ENCODE peak calls at places on chromosomes 5 and 9, in eight cellular contexts. One of them, this sample, is unnamed. For H3K4me1 and H3K27me3, the result is how much of the 10 kb centered on the place peaks cover.

GRCh38 chr5:143713331-143714032 is 98.5 kb upstream of the HMHB1 start:
- DNase-seq in neuronal stem cell: no peak
- DNase-seq in psoas muscle: no peak
- DNase-seq in DND-41: no peak
- DNase-seq in aorta: no peak
- DNase-seq in colonic mucosa: no peak
- DNase-seq in pancreas: no peak
- DNase-seq in hepatocyte: no peak
- DNase-seq in this sample: no peak

GRCh38 chr5:2219149-2219776 is 336.5 kb upstream of the IRX4 start:
- DNase-seq in colonic mucosa: no peak
- DNase-seq in DND-41: no peak
- DNase-seq in pancreas: no peak
- DNase-seq in psoas muscle: no peak
- DNase-seq in hepatocyte: no peak
- DNase-seq in neuronal stem cell: no peak
- DNase-seq in aorta: no peak
- DNase-seq in this sample: no peak

GRCh38 chr9:117564839-117565238 is 139.4 kb upstream of the TLR4 start:
- DNase-seq in pancreas: no peak
- DNase-seq in psoas muscle: no peak
- DNase-seq in colonic mucosa: no peak
- DNase-seq in aorta: no peak
- DNase-seq in neuronal stem cell: no peak
- DNase-seq in DND-41: no peak
- DNase-seq in hepatocyte: no peak
- DNase-seq in this sample: no peak

GRCh38 chr9:100534401-100534800 is 43.5 kb upstream of the CAVIN4 start:
- DNase-seq in neuronal stem cell: no peak
- DNase-seq in pancreas: no peak
- DNase-seq in DND-41: no peak
- DNase-seq in aorta: no peak
- DNase-seq in hepatocyte: no peak
- DNase-seq in colonic mucosa: no peak
- DNase-seq in psoas muscle: no peak
- DNase-seq in this sample: no peak

GRCh38 chr5:62284946-62285891 is 20.8 kb upstream of the KIF2A start:
- DNase-seq in neuronal stem cell: no peak
- DNase-seq in aorta: no peak
- DNase-seq in DND-41: no peak
- DNase-seq in colonic mucosa: no peak
- DNase-seq in hepatocyte: no peak
- DNase-seq in pancreas: no peak
- DNase-seq in psoas muscle: no peak
- DNase-seq in this sample: no peak

GRCh38 chr9:99115947-99116543 is 11.1 kb downstream of the TGFBR1 start:
- DNase-seq in neuronal stem cell: no peak
- DNase-seq in hepatocyte: no peak
- DNase-seq in DND-41: no peak
- DNase-seq in aorta: no peak
- DNase-seq in psoas muscle: no peak
- DNase-seq in pancreas: no peak
- DNase-seq in colonic mucosa: no peak
- DNase-seq in this sample: no peak

GRCh38 chr5:123997354-123998215 is 485.6 kb downstream of the CSNK1G3 start:
- DNase-seq in DND-41: no peak
- DNase-seq in colonic mucosa: no peak
- DNase-seq in neuronal stem cell: peak
- DNase-seq in psoas muscle: no peak
- DNase-seq in hepatocyte: peak
- DNase-seq in aorta: no peak
- DNase-seq in pancreas: no peak
- DNase-seq in this sample: peak

GRCh38 chr5:135271533-135272310 is 127.3 kb downstream of the MACROH2A1 start:
- DNase-seq in neuronal stem cell: no peak
- DNase-seq in colonic mucosa: no peak
- DNase-seq in psoas muscle: no peak
- DNase-seq in pancreas: no peak
- DNase-seq in DND-41: no peak
- DNase-seq in aorta: no peak
- DNase-seq in hepatocyte: peak
- DNase-seq in this sample: no peak

GRCh38 chr5:102903074-102903871 is 148.2 kb downstream of the PAM start:
- DNase-seq in hepatocyte: no peak
- DNase-seq in aorta: no peak
- DNase-seq in pancreas: no peak
- DNase-seq in psoas muscle: no peak
- DNase-seq in neuronal stem cell: no peak
- DNase-seq in colonic mucosa: no peak
- DNase-seq in DND-41: no peak
- DNase-seq in this sample: no peak

GRCh38 chr5:8577792-8578191 is 708.8 kb downstream of the MTRR start:
- DNase-seq in DND-41: no peak
- DNase-seq in pancreas: no peak
- DNase-seq in aorta: no peak
- DNase-seq in psoas muscle: no peak
- DNase-seq in neuronal stem cell: no peak
- DNase-seq in hepatocyte: no peak
- DNase-seq in colonic mucosa: no peak
- DNase-seq in this sample: no peak

GRCh38 chr5:17219006-17219422 is 1.6 kb downstream of the BASP1 start:
- DNase-seq in colonic mucosa: no peak
- DNase-seq in aorta: peak
- DNase-seq in DND-41: no peak
- DNase-seq in psoas muscle: no peak
- DNase-seq in hepatocyte: peak
- DNase-seq in neuronal stem cell: peak
- DNase-seq in pancreas: no peak
- DNase-seq in this sample: no peak

GRCh38 chr5:117863589-117864296 is 1124.6 kb downstream of the DTWD2 start:
- DNase-seq in colonic mucosa: no peak
- DNase-seq in aorta: no peak
- DNase-seq in pancreas: no peak
- DNase-seq in psoas muscle: no peak
- DNase-seq in neuronal stem cell: no peak
- DNase-seq in DND-41: no peak
- DNase-seq in hepatocyte: no peak
- DNase-seq in this sample: no peak

GRCh38 chr5:148751025-148751424 is 75.4 kb upstream of the ADRB2 start:
- DNase-seq in aorta: no peak
- DNase-seq in colonic mucosa: no peak
- DNase-seq in pancreas: no peak
- DNase-seq in psoas muscle: no peak
- DNase-seq in neuronal stem cell: no peak
- DNase-seq in hepatocyte: no peak
- DNase-seq in DND-41: no peak
- DNase-seq in this sample: no peak

GRCh38 chr9:7196467-7196866 is 438.7 kb downstream of the KDM4C start:
- DNase-seq in hepatocyte: no peak
- DNase-seq in neuronal stem cell: no peak
- DNase-seq in pancreas: no peak
- DNase-seq in DND-41: no peak
- DNase-seq in psoas muscle: no peak
- DNase-seq in aorta: no peak
- DNase-seq in colonic mucosa: no peak
- DNase-seq in this sample: no peak

GRCh38 chr5:170169996-170170395 is 62.8 kb upstream of the C5orf58 start:
- DNase-seq in pancreas: no peak
- DNase-seq in colonic mucosa: no peak
- DNase-seq in psoas muscle: no peak
- DNase-seq in neuronal stem cell: no peak
- DNase-seq in hepatocyte: no peak
- DNase-seq in DND-41: no peak
- DNase-seq in aorta: no peak
- DNase-seq in this sample: no peak

GRCh38 chr5:176401281-176402205 is 13.0 kb downstream of the HIGD2A start:
- DNase-seq in pancreas: no peak
- DNase-seq in psoas muscle: no peak
- DNase-seq in hepatocyte: no peak
- DNase-seq in DND-41: no peak
- DNase-seq in aorta: peak
- DNase-seq in neuronal stem cell: no peak
- DNase-seq in colonic mucosa: peak
- DNase-seq in this sample: no peak

GRCh38 chr5:312845-313244 is 8.7 kb upstream of the AHRR start:
- DNase-seq in psoas muscle: no peak
- DNase-seq in aorta: no peak
- DNase-seq in neuronal stem cell: no peak
- DNase-seq in colonic mucosa: no peak
- DNase-seq in pancreas: no peak
- DNase-seq in hepatocyte: no peak
- DNase-seq in DND-41: no peak
- DNase-seq in this sample: no peak

DNA sequence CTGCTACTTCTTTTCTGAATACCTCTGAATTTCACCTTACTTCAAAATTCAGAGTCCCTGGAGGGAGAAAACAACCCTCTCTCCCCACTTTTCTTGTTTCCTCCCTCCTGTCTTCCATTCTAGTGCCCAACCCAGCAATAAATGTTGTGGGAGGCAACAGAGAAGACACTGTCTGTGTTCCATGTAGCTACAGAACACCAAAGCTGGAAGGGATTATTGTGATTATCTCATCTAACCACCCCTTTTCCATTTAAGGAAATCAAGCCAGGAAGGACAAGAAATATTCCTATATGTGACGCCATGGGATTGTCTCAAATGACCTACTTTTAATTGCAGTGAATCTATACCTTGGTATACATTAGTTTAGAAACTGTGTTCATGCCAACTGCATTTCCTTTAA is 476.6 kb upstream of the TNC start:
- DNase-seq in pancreas: no peak
- DNase-seq in DND-41: no peak
- DNase-seq in colonic mucosa: no peak
- DNase-seq in hepatocyte: no peak
- DNase-seq in aorta: no peak
- DNase-seq in psoas muscle: no peak
- DNase-seq in neuronal stem cell: no peak
- DNase-seq in this sample: no peak
- H3K4me1 ChIP-seq in pancreas: under half
- H3K4me1 ChIP-seq in DND-41: under half
- H3K4me1 ChIP-seq in colonic mucosa: under half
- H3K4me1 ChIP-seq in hepatocyte: under half
- H3K4me1 ChIP-seq in aorta: under half
- H3K4me1 ChIP-seq in psoas muscle: under half
- H3K4me1 ChIP-seq in neuronal stem cell: under half
- H3K4me1 ChIP-seq in this sample: under half

GRCh38 chr9:131402738-131403492 is 9.0 kb downstream of the PRRC2B start:
- DNase-seq in pancreas: peak
- DNase-seq in colonic mucosa: peak
- DNase-seq in hepatocyte: peak
- DNase-seq in DND-41: no peak
- DNase-seq in aorta: peak
- DNase-seq in neuronal stem cell: no peak
- DNase-seq in psoas muscle: peak
- DNase-seq in this sample: no peak
- H3K4me3 ChIP-seq in pancreas: no peak
- H3K4me3 ChIP-seq in colonic mucosa: no peak
- H3K4me3 ChIP-seq in hepatocyte: no peak
- H3K4me3 ChIP-seq in DND-41: no peak
- H3K4me3 ChIP-seq in aorta: no peak
- H3K4me3 ChIP-seq in neuronal stem cell: peak
- H3K4me3 ChIP-seq in psoas muscle: peak
- H3K4me3 ChIP-seq in this sample: no peak

DNA sequence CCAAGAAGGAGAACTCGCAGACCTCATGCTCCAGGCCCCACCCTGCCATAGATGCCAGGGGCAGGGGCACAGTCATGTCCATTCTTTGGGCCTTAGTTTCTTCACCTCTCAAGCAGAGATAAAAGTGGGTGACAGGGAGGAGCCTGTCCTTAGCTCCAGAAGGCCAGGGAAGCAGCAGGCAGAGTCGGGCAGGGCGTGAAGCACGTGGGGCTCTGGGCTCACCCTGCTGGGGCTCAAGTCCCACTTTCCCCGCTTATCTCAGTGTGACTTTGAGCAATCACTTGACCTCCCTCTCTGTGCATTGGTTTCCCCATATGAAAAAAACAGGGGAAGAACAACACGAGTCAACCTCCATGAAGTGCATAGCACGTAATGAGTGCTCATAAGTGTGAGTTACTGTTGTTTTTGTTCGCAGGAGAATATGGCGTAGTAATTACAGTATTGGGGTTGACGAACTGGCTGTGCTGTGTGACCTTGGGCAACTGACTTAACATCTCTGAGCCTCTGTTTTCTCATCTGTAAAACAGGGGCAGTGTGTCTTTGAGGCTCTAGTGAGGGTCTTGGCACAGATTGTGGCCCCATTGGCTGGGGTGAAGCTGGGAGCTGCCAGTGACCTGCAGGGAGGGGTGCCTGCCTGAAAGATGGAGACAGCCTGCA is 39.9 kb upstream of the HAND1 start:
- DNase-seq in pancreas: no peak
- DNase-seq in aorta: no peak
- DNase-seq in hepatocyte: no peak
- DNase-seq in colonic mucosa: no peak
- DNase-seq in neuronal stem cell: no peak
- DNase-seq in psoas muscle: no peak
- DNase-seq in DND-41: no peak
- DNase-seq in this sample: no peak
- H3K27me3 ChIP-seq in pancreas: under half
- H3K27me3 ChIP-seq in aorta: under half
- H3K27me3 ChIP-seq in hepatocyte: under half
- H3K27me3 ChIP-seq in colonic mucosa: under half
- H3K27me3 ChIP-seq in neuronal stem cell: under half
- H3K27me3 ChIP-seq in psoas muscle: under half
- H3K27me3 ChIP-seq in DND-41: under half
- H3K27me3 ChIP-seq in this sample: under half

GRCh38 chr5:171533153-171533552 is 113.7 kb downstream of the FGF18 start:
- DNase-seq in hepatocyte: no peak
- DNase-seq in pancreas: no peak
- DNase-seq in colonic mucosa: no peak
- DNase-seq in psoas muscle: no peak
- DNase-seq in aorta: no peak
- DNase-seq in neuronal stem cell: no peak
- DNase-seq in DND-41: no peak
- DNase-seq in this sample: no peak

GRCh38 chr5:171537463-171537862 is 118.0 kb downstream of the FGF18 start:
- DNase-seq in neuronal stem cell: no peak
- DNase-seq in hepatocyte: no peak
- DNase-seq in DND-41: no peak
- DNase-seq in colonic mucosa: no peak
- DNase-seq in pancreas: no peak
- DNase-seq in psoas muscle: no peak
- DNase-seq in aorta: no peak
- DNase-seq in this sample: no peak

GRCh38 chr5:171537923-171538537 is 118.6 kb downstream of the FGF18 start:
- DNase-seq in psoas muscle: no peak
- DNase-seq in DND-41: no peak
- DNase-seq in aorta: no peak
- DNase-seq in hepatocyte: no peak
- DNase-seq in colonic mucosa: no peak
- DNase-seq in pancreas: no peak
- DNase-seq in neuronal stem cell: no peak
- DNase-seq in this sample: no peak

GRCh38 chr5:171534009-171534895 is 114.8 kb downstream of the FGF18 start:
- DNase-seq in pancreas: no peak
- DNase-seq in DND-41: no peak
- DNase-seq in psoas muscle: no peak
- DNase-seq in hepatocyte: no peak
- DNase-seq in aorta: no peak
- DNase-seq in colonic mucosa: no peak
- DNase-seq in neuronal stem cell: no peak
- DNase-seq in this sample: no peak

GRCh38 chr5:171535162-171535561 is 115.7 kb downstream of the FGF18 start:
- DNase-seq in DND-41: no peak
- DNase-seq in psoas muscle: no peak
- DNase-seq in hepatocyte: no peak
- DNase-seq in colonic mucosa: no peak
- DNase-seq in pancreas: no peak
- DNase-seq in aorta: no peak
- DNase-seq in neuronal stem cell: no peak
- DNase-seq in this sample: no peak
- H3K4me1 ChIP-seq in DND-41: under half
- H3K4me1 ChIP-seq in psoas muscle: under half
- H3K4me1 ChIP-seq in hepatocyte: under half
- H3K4me1 ChIP-seq in colonic mucosa: under half
- H3K4me1 ChIP-seq in pancreas: under half
- H3K4me1 ChIP-seq in aorta: under half
- H3K4me1 ChIP-seq in neuronal stem cell: under half
- H3K4me1 ChIP-seq in this sample: under half